ENCODE peak calls at places on chromosomes 13 and 19, in four cellular contexts. J is HepG2, N is K562, Z is GM12878. P is an unnamed sample.

GRCh38 chr19:5119297-5119998 is 150.5 kb downstream of the KDM4B start:
- DNase-seq in J (no peak), N (no peak), Z (no peak), P (no peak)

GRCh38 chr13:113806526-113806925 is 47.5 kb downstream of the TMEM255B start:
- DNase-seq in J (no peak), N (no peak), Z (no peak), P (peak)

GRCh38 chr13:112796190-112796915 is 106.5 kb downstream of the ATP11A start:
- DNase-seq in J (no peak), N (no peak), Z (no peak), P (no peak)

GRCh38 chr13:39765801-39766463 is 110.5 kb downstream of the COG6 start:
- DNase-seq in J (no peak), N (no peak), Z (no peak), P (peak)

GRCh38 chr19:50759886-50760285 is 10.4 kb upstream of the GPR32 start:
- DNase-seq in J (peak), N (peak), Z (no peak), P (no peak)

GRCh38 chr19:35266904-35267817 is 1.6 kb upstream of the USF2 start:
- DNase-seq in J (no peak), N (peak), Z (no peak), P (peak)

GRCh38 chr13:94234766-94235165 is 244.7 kb downstream of the DCT start:
- DNase-seq in J (no peak), N (no peak), Z (no peak), P (no peak)

GRCh38 chr13:79781829-79782540 is 301.0 kb downstream of the NDFIP2 start:
- DNase-seq in J (no peak), N (no peak), Z (no peak), P (no peak)

GRCh38 chr13:35817642-35818576 is 313.3 kb downstream of the DCLK1 start:
- DNase-seq in J (no peak), N (no peak), Z (no peak), P (no peak)

GRCh38 chr19:16564842-16565241 is 7.4 kb downstream of the SLC35E1 start:
- DNase-seq in J (no peak), N (no peak), Z (no peak), P (no peak)

GRCh38 chr19:960601-960938 is 23.6 kb upstream of the WDR18 start:
- DNase-seq in J (no peak), N (no peak), Z (no peak), P (no peak)

GRCh38 chr19:2160384-2160783 is 3.3 kb upstream of the DOT1L start:
- DNase-seq in J (no peak), N (no peak), Z (no peak), P (no peak)

GRCh38 chr19:46015080-46015960 is 7.5 kb downstream of the PGLYRP1 start:
- DNase-seq in J (no peak), N (peak), Z (no peak), P (peak)

GRCh38 chr13:73936001-73936400 is 198.2 kb downstream of the KLF12 start:
- DNase-seq in J (no peak), N (no peak), Z (no peak), P (no peak)

GRCh38 chr19:11174336-11174735 is 18.8 kb upstream of the SPC24 start:
- DNase-seq in J (no peak), N (no peak), Z (no peak), P (no peak)

GRCh38 chr19:13917888-13918406 is 11.9 kb downstream of the CC2D1A start:
- DNase-seq in J (no peak), N (no peak), Z (no peak), P (no peak)

GRCh38 chr13:30192320-30193093 is 114.8 kb downstream of the KATNAL1 start:
- DNase-seq in J (no peak), N (no peak), Z (peak), P (no peak)

GRCh38 chr19:13002389-13002898 is 7.2 kb downstream of the NFIX start:
- DNase-seq in J (no peak), N (no peak), Z (no peak), P (no peak)

GRCh38 chr13:39016789-39017188 is 21.1 kb downstream of the PROSER1 start:
- DNase-seq in J (peak), N (peak), Z (no peak), P (no peak)

GRCh38 chr19:49316284-49316683 is 8.7 kb downstream of the SLC6A16 start:
- DNase-seq in J (no peak), N (no peak), Z (no peak), P (no peak)

GRCh38 chr13:41962994-41963393 is 2.1 kb upstream of the VWA8 start:
- DNase-seq in J (no peak), N (no peak), Z (no peak), P (no peak)

GRCh38 chr19:18596752-18597157 is 8.2 kb downstream of the REX1BD start:
- DNase-seq in J (peak), N (peak), Z (no peak), P (peak)

GRCh38 chr19:771332-771785 is 20.4 kb downstream of the MISP start:
- DNase-seq in J (peak), N (peak), Z (no peak), P (no peak)

GRCh38 chr19:32748497-32748896 is 28.9 kb downstream of the TDRD12 start:
- DNase-seq in J (peak), N (peak), Z (no peak), P (peak)

GRCh38 chr19:39334444-39334976 is 1.3 kb downstream of the GMFG start:
- DNase-seq in J (no peak), N (no peak), Z (no peak), P (no peak)

GRCh38 chr19:39332293-39332692 is 3.5 kb downstream of the GMFG start:
- DNase-seq in J (no peak), N (no peak), Z (no peak), P (no peak)

GRCh38 chr19:39336483-39336882 is 640 bp upstream of the GMFG start:
- DNase-seq in J (no peak), N (no peak), Z (no peak), P (no peak)

GRCh38 chr19:39333507-39333906 is 2.3 kb downstream of the GMFG start:
- DNase-seq in J (no peak), N (no peak), Z (no peak), P (no peak)

DNA sequence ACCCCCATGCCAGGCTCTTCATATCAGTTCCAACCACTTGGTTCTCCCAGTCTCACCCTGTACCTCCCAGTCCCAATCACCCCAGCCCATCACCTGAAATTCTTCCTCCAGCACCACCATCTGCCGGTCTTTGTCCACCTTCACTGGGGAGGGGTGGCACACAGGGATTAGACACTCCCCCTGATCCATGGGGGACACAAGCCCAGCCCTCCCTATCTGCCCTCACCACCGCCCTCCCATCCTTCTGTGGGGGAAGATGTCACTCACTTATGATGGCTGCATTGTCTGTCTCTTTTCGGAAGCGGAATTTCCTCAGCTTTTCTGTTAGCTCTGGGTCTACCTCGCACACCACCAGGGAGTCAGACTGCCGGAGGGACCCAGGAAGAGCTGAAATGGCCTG is 675 bp downstream of the GMFG start:
- DNase-seq in J (no peak), N (peak), Z (no peak), P (no peak)
- TF ChIP-seq ATF3 in J (no peak), N (no peak), Z (no peak), P (no peak)

DNA sequence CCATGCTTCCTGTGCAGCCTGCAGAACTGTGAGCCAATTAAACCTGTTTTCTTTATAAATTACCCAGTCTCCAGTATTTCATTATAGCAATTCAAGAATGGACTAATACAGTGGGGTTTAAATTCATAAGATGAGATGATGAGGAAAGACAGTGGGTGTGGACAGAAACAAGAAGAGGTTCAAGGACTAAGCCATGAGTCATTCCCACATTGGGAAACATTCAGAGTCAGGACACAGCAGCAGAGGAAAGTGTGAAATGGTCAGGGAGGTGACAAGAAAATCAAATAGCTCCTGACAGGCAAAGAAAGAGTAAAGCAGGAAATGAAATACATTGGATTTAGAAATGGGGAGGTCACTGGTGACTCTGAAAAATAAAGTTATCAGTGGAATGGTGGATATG is 9.1 kb downstream of the ZNF841 start:
- DNase-seq in J (no peak), N (no peak), Z (no peak), P (no peak)
- TF ChIP-seq CBFB in J (no peak), N (no peak), Z (no peak), P (no peak)

GRCh38 chr19:47781590-47782318 is 3.3 kb downstream of the SELENOW start:
- DNase-seq in J (no peak), N (no peak), Z (no peak), P (no peak)
- TF ChIP-seq ATF3 in J (no peak), N (no peak), Z (no peak), P (no peak)

GRCh38 chr13:49855930-49856329 is 63.4 kb upstream of the KPNA3 start:
- DNase-seq in J (peak), N (no peak), Z (no peak), P (no peak)

GRCh38 chr13:49853535-49853934 is 61.1 kb upstream of the KPNA3 start:
- DNase-seq in J (no peak), N (no peak), Z (no peak), P (no peak)

GRCh38 chr13:49859568-49859967 is 67.1 kb upstream of the KPNA3 start:
- DNase-seq in J (peak), N (no peak), Z (no peak), P (no peak)

GRCh38 chr13:49858183-49858856 is 65.8 kb upstream of the KPNA3 start:
- DNase-seq in J (peak), N (no peak), Z (no peak), P (no peak)
- TF ChIP-seq CBFB in J (no peak), N (no peak), Z (no peak), P (no peak)

DNA sequence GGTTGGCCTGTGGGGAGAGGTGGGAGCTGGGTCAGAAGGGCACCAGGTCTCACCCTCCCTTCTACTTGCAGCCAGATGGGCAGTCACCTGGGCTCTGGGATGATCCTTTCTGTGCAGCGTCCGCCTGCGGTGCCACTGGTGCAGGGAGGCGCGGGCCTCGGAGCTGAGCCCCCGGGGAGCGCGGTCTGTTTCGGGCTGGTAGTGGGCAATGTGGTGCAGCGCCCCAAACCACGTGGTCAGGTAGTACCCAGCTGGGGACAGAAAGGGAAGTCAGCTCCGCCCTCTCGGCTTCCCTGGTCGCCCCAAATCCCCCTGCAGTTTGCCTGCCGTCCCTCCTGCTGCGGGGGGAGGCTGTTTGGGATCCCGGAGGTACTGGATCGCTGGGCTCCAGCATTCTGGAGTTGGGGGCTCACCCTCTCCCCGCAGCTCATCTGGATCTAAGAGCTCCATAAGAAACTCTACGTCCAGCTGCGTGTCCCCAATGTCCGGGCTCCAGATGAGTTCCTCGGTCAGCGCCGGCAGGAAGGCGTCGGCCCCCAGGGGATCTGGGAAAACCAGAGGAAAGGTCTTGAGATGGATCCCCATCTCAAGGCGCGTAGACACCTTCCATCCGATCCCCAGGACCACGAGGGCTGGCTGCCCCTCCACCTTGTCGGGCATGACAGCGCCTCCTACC is 8.8 kb downstream of the RINL start:
- DNase-seq in J (no peak), N (no peak), Z (no peak), P (peak)
- TF ChIP-seq ATF3 in J (no peak), N (no peak), Z (no peak), P (no peak)

P was measured in WTC11.